ENCODE peak calls at places on chromosome 12, in seven cellular contexts. One of them, this sample, is unnamed.
A peak's percentile ranks its signal among the peaks of the same experiment; 100 is the strongest.

GRCh38 chr12:109115758-109116610 is at the start of gene ACACB:
- DNase-seq in keratinocyte: no peak
- DNase-seq in fibroblast of lung: peak; percentile 34
- DNase-seq in substantia nigra: peak; percentile 50
- DNase-seq in upper lobe of right lung: peak; percentile 83
- DNase-seq in left ventricle myocardium inferior: peak; percentile 80
- DNase-seq in psoas muscle: peak; percentile 94
- DNase-seq in this sample: no peak

GRCh38 chr12:16681196-16681595 is 75.2 kb upstream of the LMO3 start:
- DNase-seq in left ventricle myocardium inferior: no peak
- DNase-seq in psoas muscle: no peak
- DNase-seq in fibroblast of lung: no peak
- DNase-seq in upper lobe of right lung: no peak
- DNase-seq in keratinocyte: no peak
- DNase-seq in substantia nigra: no peak
- DNase-seq in this sample: no peak

GRCh38 chr12:52499836-52500560 is 6.9 kb upstream of the KRT6A start:
- DNase-seq in psoas muscle: no peak
- DNase-seq in substantia nigra: no peak
- DNase-seq in upper lobe of right lung: no peak
- DNase-seq in fibroblast of lung: peak; percentile 1
- DNase-seq in left ventricle myocardium inferior: no peak
- DNase-seq in keratinocyte: no peak
- DNase-seq in this sample: no peak

GRCh38 chr12:61009167-61009566 is 1251.0 kb upstream of the USP15 start:
- DNase-seq in substantia nigra: no peak
- DNase-seq in psoas muscle: no peak
- DNase-seq in upper lobe of right lung: no peak
- DNase-seq in left ventricle myocardium inferior: no peak
- DNase-seq in fibroblast of lung: peak; percentile 1
- DNase-seq in keratinocyte: no peak
- DNase-seq in this sample: no peak

GRCh38 chr12:27236498-27236897 is 7.6 kb upstream of the STK38L start:
- DNase-seq in fibroblast of lung: no peak
- DNase-seq in substantia nigra: no peak
- DNase-seq in left ventricle myocardium inferior: no peak
- DNase-seq in upper lobe of right lung: no peak
- DNase-seq in psoas muscle: no peak
- DNase-seq in keratinocyte: no peak
- DNase-seq in this sample: no peak

GRCh38 chr12:93325855-93326254 is 51.9 kb upstream of the NUDT4 start:
- DNase-seq in fibroblast of lung: peak; percentile 59
- DNase-seq in psoas muscle: no peak
- DNase-seq in upper lobe of right lung: no peak
- DNase-seq in substantia nigra: no peak
- DNase-seq in left ventricle myocardium inferior: no peak
- DNase-seq in keratinocyte: no peak
- DNase-seq in this sample: peak; percentile 68

GRCh38 chr12:64175254-64175945 is 46.7 kb downstream of the KICS2 start:
- DNase-seq in psoas muscle: no peak
- DNase-seq in keratinocyte: no peak
- DNase-seq in left ventricle myocardium inferior: no peak
- DNase-seq in substantia nigra: no peak
- DNase-seq in upper lobe of right lung: no peak
- DNase-seq in fibroblast of lung: peak; percentile 50
- DNase-seq in this sample: no peak

GRCh38 chr12:46754550-46754949 is 71.2 kb downstream of the SLC38A4 start:
- DNase-seq in substantia nigra: no peak
- DNase-seq in keratinocyte: no peak
- DNase-seq in left ventricle myocardium inferior: no peak
- DNase-seq in psoas muscle: no peak
- DNase-seq in fibroblast of lung: no peak
- DNase-seq in upper lobe of right lung: no peak
- DNase-seq in this sample: no peak

GRCh38 chr12:31835276-31835882 is 106.6 kb upstream of the AMN1 start:
- DNase-seq in upper lobe of right lung: no peak
- DNase-seq in fibroblast of lung: no peak
- DNase-seq in psoas muscle: no peak
- DNase-seq in substantia nigra: no peak
- DNase-seq in left ventricle myocardium inferior: no peak
- DNase-seq in keratinocyte: no peak
- DNase-seq in this sample: peak; percentile 20

GRCh38 chr12:18967814-18968213 is 161.7 kb upstream of the PLEKHA5 start:
- DNase-seq in keratinocyte: no peak
- DNase-seq in psoas muscle: no peak
- DNase-seq in upper lobe of right lung: no peak
- DNase-seq in fibroblast of lung: no peak
- DNase-seq in left ventricle myocardium inferior: no peak
- DNase-seq in substantia nigra: no peak
- DNase-seq in this sample: no peak

GRCh38 chr12:131913666-131914065 is 15.4 kb upstream of the PUS1 start:
- DNase-seq in psoas muscle: no peak
- DNase-seq in substantia nigra: no peak
- DNase-seq in keratinocyte: no peak
- DNase-seq in left ventricle myocardium inferior: no peak
- DNase-seq in fibroblast of lung: no peak
- DNase-seq in upper lobe of right lung: no peak
- DNase-seq in this sample: no peak

GRCh38 chr12:131914179-131914702 is 14.8 kb upstream of the PUS1 start:
- DNase-seq in substantia nigra: no peak
- DNase-seq in psoas muscle: peak; percentile 47
- DNase-seq in upper lobe of right lung: no peak
- DNase-seq in left ventricle myocardium inferior: no peak
- DNase-seq in fibroblast of lung: no peak
- DNase-seq in keratinocyte: no peak
- DNase-seq in this sample: no peak

GRCh38 chr12:131911251-131911650 is 16.8 kb downstream of the ULK1 start:
- DNase-seq in fibroblast of lung: no peak
- DNase-seq in keratinocyte: no peak
- DNase-seq in substantia nigra: no peak
- DNase-seq in upper lobe of right lung: no peak
- DNase-seq in left ventricle myocardium inferior: no peak
- DNase-seq in psoas muscle: no peak
- DNase-seq in this sample: no peak

GRCh38 chr12:131911851-131912525 is 17.1 kb upstream of the PUS1 start:
- DNase-seq in fibroblast of lung: no peak
- DNase-seq in left ventricle myocardium inferior: no peak
- DNase-seq in keratinocyte: no peak
- DNase-seq in psoas muscle: no peak
- DNase-seq in substantia nigra: no peak
- DNase-seq in upper lobe of right lung: no peak
- DNase-seq in this sample: no peak

DNA sequence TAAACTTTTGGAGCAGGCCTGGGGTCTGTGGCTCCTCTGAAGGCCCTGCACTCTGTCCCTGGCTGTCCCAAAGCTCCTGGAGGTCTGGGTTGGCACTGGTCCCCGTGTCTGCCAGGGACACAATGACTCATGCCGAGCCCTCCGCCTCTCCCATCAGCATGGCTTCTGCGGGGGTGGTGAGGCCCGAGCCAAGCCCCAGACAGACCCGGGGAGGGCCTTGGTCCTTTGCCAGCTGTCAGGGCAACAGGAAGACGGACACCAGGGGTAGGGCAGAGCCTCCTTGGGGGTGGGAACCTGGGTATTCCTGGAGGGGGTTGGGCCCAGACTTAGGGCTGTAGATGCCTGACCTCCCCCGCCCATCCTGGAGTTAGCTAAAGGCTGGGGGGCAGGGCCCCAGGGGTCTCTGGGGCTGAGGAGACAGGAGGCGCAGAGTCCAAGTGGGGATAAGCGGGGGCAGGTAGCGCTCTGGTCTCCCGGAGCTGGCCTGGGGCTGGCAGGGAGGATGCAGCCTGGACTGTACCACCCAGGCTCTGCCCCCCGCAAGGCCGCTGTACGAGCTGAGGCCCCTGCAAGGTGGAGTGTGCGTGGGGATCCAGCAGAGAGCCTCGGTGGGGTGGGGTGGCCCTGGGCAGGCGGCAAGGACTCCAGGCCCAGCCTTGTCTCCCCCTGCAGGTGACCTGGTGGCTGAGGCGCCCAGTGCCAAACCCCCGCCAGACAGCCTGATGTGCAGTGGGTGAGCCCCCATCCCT is 16.4 kb upstream of the PUS1 start:
- DNase-seq in substantia nigra: no peak
- DNase-seq in left ventricle myocardium inferior: peak; percentile 91
- DNase-seq in fibroblast of lung: peak; percentile 75
- DNase-seq in keratinocyte: no peak
- DNase-seq in upper lobe of right lung: no peak
- DNase-seq in psoas muscle: peak; percentile 79
- DNase-seq in this sample: no peak
- H3K27ac ChIP-seq in substantia nigra: no peak overlapping the region
- H3K27ac ChIP-seq in left ventricle myocardium inferior: peak overlapping the region; percentile 83
- H3K27ac ChIP-seq in fibroblast of lung: no peak overlapping the region
- H3K27ac ChIP-seq in keratinocyte: no peak overlapping the region
- H3K27ac ChIP-seq in upper lobe of right lung: no peak overlapping the region
- H3K27ac ChIP-seq in psoas muscle: peak overlapping the region; percentile 27
- H3K27ac ChIP-seq in this sample: no peak overlapping the region

GRCh38 chr12:132836803-132837331 is 8.2 kb upstream of the GOLGA3 start:
- DNase-seq in keratinocyte: no peak
- DNase-seq in upper lobe of right lung: no peak
- DNase-seq in fibroblast of lung: no peak
- DNase-seq in substantia nigra: no peak
- DNase-seq in psoas muscle: no peak
- DNase-seq in left ventricle myocardium inferior: no peak
- DNase-seq in this sample: no peak

GRCh38 chr12:132840536-132840935 is 11.9 kb upstream of the GOLGA3 start:
- DNase-seq in upper lobe of right lung: no peak
- DNase-seq in substantia nigra: no peak
- DNase-seq in left ventricle myocardium inferior: no peak
- DNase-seq in fibroblast of lung: no peak
- DNase-seq in psoas muscle: no peak
- DNase-seq in keratinocyte: no peak
- DNase-seq in this sample: no peak

GRCh38 chr12:132837693-132838463 is 9.2 kb upstream of the GOLGA3 start:
- DNase-seq in psoas muscle: peak; percentile 67
- DNase-seq in upper lobe of right lung: no peak
- DNase-seq in substantia nigra: no peak
- DNase-seq in left ventricle myocardium inferior: peak; percentile 26
- DNase-seq in keratinocyte: no peak
- DNase-seq in fibroblast of lung: peak; percentile 28
- DNase-seq in this sample: no peak

GRCh38 chr12:132839558-132840235 is 11.0 kb upstream of the GOLGA3 start:
- DNase-seq in upper lobe of right lung: no peak
- DNase-seq in substantia nigra: no peak
- DNase-seq in left ventricle myocardium inferior: no peak
- DNase-seq in fibroblast of lung: no peak
- DNase-seq in keratinocyte: no peak
- DNase-seq in psoas muscle: no peak
- DNase-seq in this sample: no peak

DNA sequence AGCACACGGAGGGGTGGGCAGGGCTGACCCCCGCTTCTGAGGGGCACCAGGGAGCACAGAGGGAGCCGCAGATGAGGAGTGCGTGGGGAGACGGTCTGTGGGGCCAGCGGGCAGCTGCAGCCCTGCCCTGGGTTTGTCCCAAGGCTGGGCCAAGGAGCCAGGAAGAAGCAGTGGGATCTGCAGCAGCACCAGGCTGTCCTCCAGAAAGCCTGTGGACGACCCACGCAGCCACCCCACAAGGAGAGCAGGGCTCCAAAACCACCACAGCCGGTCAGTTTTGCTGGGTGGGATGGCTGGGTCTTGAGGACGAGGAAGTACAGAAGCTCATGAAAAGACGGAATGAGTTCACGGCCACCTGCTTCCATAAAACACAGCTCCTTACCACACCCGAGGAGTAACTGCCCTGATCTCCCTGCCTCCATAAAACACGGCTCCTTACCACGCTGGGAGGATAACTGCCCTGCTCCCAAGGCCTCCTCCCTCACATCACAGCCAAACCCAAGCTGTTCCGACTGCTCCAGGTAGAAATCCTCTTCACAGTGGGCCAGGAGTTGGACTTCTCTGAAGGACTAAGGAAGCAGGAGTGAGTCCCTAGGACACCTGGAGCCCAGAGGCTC is 9.9 kb upstream of the GOLGA3 start:
- DNase-seq in psoas muscle: no peak
- DNase-seq in fibroblast of lung: no peak
- DNase-seq in substantia nigra: no peak
- DNase-seq in upper lobe of right lung: no peak
- DNase-seq in keratinocyte: no peak
- DNase-seq in left ventricle myocardium inferior: no peak
- DNase-seq in this sample: no peak
- H3K27ac ChIP-seq in psoas muscle: no peak overlapping the region
- H3K27ac ChIP-seq in fibroblast of lung: no peak overlapping the region
- H3K27ac ChIP-seq in substantia nigra: no peak overlapping the region
- H3K27ac ChIP-seq in upper lobe of right lung: no peak overlapping the region
- H3K27ac ChIP-seq in keratinocyte: no peak overlapping the region
- H3K27ac ChIP-seq in left ventricle myocardium inferior: peak overlapping the region; percentile 63
- H3K27ac ChIP-seq in this sample: no peak overlapping the region

DNA sequence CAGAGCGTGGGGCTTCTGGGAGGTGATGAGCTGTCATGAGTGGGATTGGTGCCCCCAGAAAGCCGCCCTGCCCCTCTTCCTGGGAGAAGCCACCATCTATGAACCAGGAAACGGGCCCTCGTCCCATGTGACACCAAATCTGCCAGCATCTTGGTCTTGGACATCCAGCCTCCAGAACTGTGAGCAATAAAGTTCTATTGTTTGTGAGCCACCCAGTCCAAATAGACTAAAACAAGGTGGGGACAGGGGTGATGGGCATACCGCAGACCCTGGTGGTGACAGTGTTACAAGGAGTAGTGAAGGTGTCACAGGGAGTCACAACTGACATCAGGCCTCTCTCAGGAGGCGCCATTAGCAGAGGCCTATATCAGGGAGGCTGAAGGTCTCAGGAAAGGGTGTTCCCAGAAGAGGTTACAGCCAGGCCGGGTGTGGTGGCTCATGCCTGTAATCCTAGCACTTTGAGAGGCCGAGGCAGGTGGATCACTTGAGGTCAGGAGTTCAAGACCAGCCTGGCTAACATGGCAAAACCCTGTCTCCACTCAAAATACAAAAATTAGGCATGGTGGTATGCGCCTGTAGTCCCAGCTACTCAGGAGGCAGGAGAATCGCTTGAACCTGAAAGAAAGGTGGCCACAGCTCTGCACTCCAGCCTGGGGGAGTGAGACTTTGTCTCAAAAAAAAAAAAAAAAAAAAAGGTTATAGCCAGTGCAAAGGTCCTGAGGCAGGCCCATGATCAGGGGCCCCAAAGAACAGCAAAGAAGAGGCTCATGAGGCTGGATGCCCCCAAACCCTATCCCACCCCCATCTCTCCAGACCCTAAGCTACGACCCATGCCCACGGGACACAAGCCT is 53.0 kb downstream of the NCOR2 start:
- DNase-seq in upper lobe of right lung: no peak
- DNase-seq in fibroblast of lung: no peak
- DNase-seq in psoas muscle: no peak
- DNase-seq in left ventricle myocardium inferior: no peak
- DNase-seq in substantia nigra: no peak
- DNase-seq in keratinocyte: no peak
- DNase-seq in this sample: no peak
- H3K27ac ChIP-seq in upper lobe of right lung: no peak overlapping the region
- H3K27ac ChIP-seq in fibroblast of lung: peak overlapping the region; percentile 74
- H3K27ac ChIP-seq in psoas muscle: peak overlapping the region; percentile 58
- H3K27ac ChIP-seq in left ventricle myocardium inferior: peak overlapping the region; percentile 100
- H3K27ac ChIP-seq in substantia nigra: peak overlapping the region; percentile 79
- H3K27ac ChIP-seq in keratinocyte: no peak overlapping the region
- H3K27ac ChIP-seq in this sample: no peak overlapping the region

DNA sequence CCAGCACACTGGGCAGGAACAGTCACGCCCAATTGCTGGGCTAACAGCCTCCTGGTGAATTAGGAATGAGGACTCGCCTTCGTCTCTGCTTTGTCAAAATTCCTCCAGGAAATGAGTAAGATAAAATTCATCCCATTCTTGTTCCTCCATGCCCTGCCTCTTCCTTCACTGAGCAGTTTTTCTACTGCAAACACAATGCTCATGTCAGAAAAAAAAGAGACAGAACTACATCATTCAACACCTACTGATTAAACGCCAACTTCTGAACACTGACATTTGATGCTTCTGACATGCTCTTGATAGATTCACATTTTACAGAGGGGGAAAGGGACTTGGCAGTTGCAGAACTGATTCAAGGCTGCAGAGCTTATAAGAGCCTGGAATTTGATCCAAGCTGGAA is 37.5 kb upstream of the DTX1 start:
- DNase-seq in substantia nigra: no peak
- DNase-seq in fibroblast of lung: no peak
- DNase-seq in upper lobe of right lung: no peak
- DNase-seq in psoas muscle: no peak
- DNase-seq in left ventricle myocardium inferior: no peak
- DNase-seq in keratinocyte: no peak
- DNase-seq in this sample: no peak
- H3K27ac ChIP-seq in substantia nigra: no peak overlapping the region
- H3K27ac ChIP-seq in fibroblast of lung: no peak overlapping the region
- H3K27ac ChIP-seq in upper lobe of right lung: no peak overlapping the region
- H3K27ac ChIP-seq in psoas muscle: no peak overlapping the region
- H3K27ac ChIP-seq in left ventricle myocardium inferior: no peak overlapping the region
- H3K27ac ChIP-seq in keratinocyte: no peak overlapping the region
- H3K27ac ChIP-seq in this sample: peak overlapping the region; percentile 76